ENCODE peak calls at places on chromosomes 2 and 18, in nine cellular contexts. K is fibroblast of gingiva; V is effector CD4-positive, alpha-beta T cell; E is LHCN-M2; Z is dorsolateral prefrontal cortex; L is A172; D is ELF-1; S is GM20000; H is posterior vena cava. G is an unnamed sample.
A peak's percentile ranks its signal among the peaks of the same experiment; 100 is the strongest.

GRCh38 chr18:30730915-30731314 is 311.6 kb downstream of the DSC3 start:
- DNase-seq in K (no peak), V (no peak), E (peak; percentile 0), Z (no peak), L (no peak), D (peak; percentile 7), S (no peak), H (no peak), G (no peak)

GRCh38 chr18:9417081-9417841 is 58.1 kb upstream of the RALBP1 start:
- DNase-seq in K (peak; percentile 32), V (no peak), E (peak; percentile 42), Z (no peak), L (peak; percentile 54), D (peak; percentile 34), S (no peak), H (no peak), G (no peak)

GRCh38 chr2:221189431-221189830 is 382.7 kb downstream of the EPHA4 start:
- DNase-seq in K (no peak), V (no peak), E (no peak), Z (no peak), L (no peak), D (no peak), S (no peak), H (no peak), G (no peak)

GRCh38 chr2:166057363-166058169 is 70.3 kb downstream of the SCN1A start:
- DNase-seq in K (peak; percentile 16), V (no peak), E (peak; percentile 42), Z (no peak), L (peak; percentile 32), D (no peak), S (peak; percentile 5), H (no peak), G (peak; percentile 44)

GRCh38 chr2:27313882-27314645 is 5.8 kb upstream of the UCN start:
- DNase-seq in K (no peak), V (no peak), E (no peak), Z (no peak), L (no peak), D (no peak), S (no peak), H (peak; percentile 20), G (no peak)

GRCh38 chr18:62280058-62280457 is 45.1 kb upstream of the TNFRSF11A start:
- DNase-seq in K (no peak), V (no peak), E (no peak), Z (no peak), L (no peak), D (no peak), S (no peak), H (no peak), G (peak; percentile 32)

GRCh38 chr2:188333751-188334524 is 42.3 kb downstream of the GULP1 start:
- DNase-seq in K (no peak), V (no peak), E (peak; percentile 77), Z (no peak), L (no peak), D (peak; percentile 30), S (no peak), H (no peak), G (no peak)

GRCh38 chr2:17303496-17303895 is 214.7 kb downstream of the RAD51AP2 start:
- DNase-seq in K (no peak), V (no peak), E (peak; percentile 72), Z (no peak), L (peak; percentile 66), D (no peak), S (no peak), H (no peak), G (no peak)

GRCh38 chr2:148817210-148817708 is 57.8 kb upstream of the KIF5C start:
- DNase-seq in K (no peak), V (no peak), E (no peak), Z (peak; percentile 57), L (no peak), D (no peak), S (no peak), H (no peak), G (no peak)

GRCh38 chr18:30280861-30281470 is 761.6 kb downstream of the DSC3 start:
- DNase-seq in K (peak; percentile 33), V (no peak), E (peak; percentile 79), Z (no peak), L (peak; percentile 57), D (peak; percentile 9), S (no peak), H (no peak), G (peak; percentile 43)

GRCh38 chr2:88601302-88601701 is 26.0 kb downstream of the EIF2AK3 start:
- DNase-seq in K (no peak), V (no peak), E (no peak), Z (no peak), L (no peak), D (no peak), S (no peak), H (no peak), G (no peak)

GRCh38 chr2:503288-503999 is 173.8 kb downstream of the TMEM18 start:
- DNase-seq in K (no peak), V (no peak), E (no peak), Z (no peak), L (no peak), D (no peak), S (no peak), H (peak; percentile 78), G (no peak)

GRCh38 chr2:133235959-133236358 is 332.3 kb downstream of the NCKAP5 start:
- DNase-seq in K (no peak), V (no peak), E (no peak), Z (no peak), L (no peak), D (no peak), S (no peak), H (no peak), G (peak; percentile 8)

GRCh38 chr2:10790228-10790973 is 22.2 kb downstream of the PDIA6 start:
- DNase-seq in K (no peak), V (no peak), E (no peak), Z (no peak), L (no peak), D (no peak), S (peak; percentile 68), H (no peak), G (no peak)

GRCh38 chr2:111905990-111906735 is 7.8 kb downstream of the MERTK start:
- DNase-seq in K (peak; percentile 39), V (no peak), E (peak; percentile 17), Z (no peak), L (peak; percentile 33), D (peak; percentile 57), S (no peak), H (no peak), G (no peak)

GRCh38 chr2:129731925-129732629 is 247.4 kb upstream of the RAB6C start:
- DNase-seq in K (no peak), V (no peak), E (no peak), Z (no peak), L (no peak), D (no peak), S (no peak), H (peak; percentile 5), G (no peak)

GRCh38 chr18:46356278-46357033 is 252.3 kb downstream of the HAUS1 start:
- DNase-seq in K (no peak), V (no peak), E (no peak), Z (no peak), L (no peak), D (peak; percentile 90), S (no peak), H (no peak), G (no peak)

GRCh38 chr2:241692448-241692847 is 5.8 kb upstream of the DTYMK start:
- DNase-seq in K (peak; percentile 80), V (no peak), E (peak; percentile 81), Z (no peak), L (peak; percentile 75), D (no peak), S (no peak), H (no peak), G (peak; percentile 40)

GRCh38 chr2:222355860-222356259 is 57.1 kb upstream of the PAX3 start:
- DNase-seq in K (peak; percentile 94), V (no peak), E (no peak), Z (no peak), L (no peak), D (no peak), S (no peak), H (no peak), G (no peak)

GRCh38 chr2:143758629-143759330 is 629.6 kb downstream of the ARHGAP15 start:
- DNase-seq in K (no peak), V (no peak), E (peak; percentile 47), Z (no peak), L (no peak), D (peak; percentile 19), S (no peak), H (no peak), G (no peak)

GRCh38 chr2:150469706-150470105 is 17.8 kb downstream of the RND3 start:
- DNase-seq in K (peak; percentile 24), V (no peak), E (no peak), Z (no peak), L (no peak), D (no peak), S (no peak), H (no peak), G (no peak)

GRCh38 chr2:73896362-73897239 is 3.8 kb downstream of the ACTG2 start:
- DNase-seq in K (peak; percentile 89), V (no peak), E (peak; percentile 90), Z (no peak), L (no peak), D (no peak), S (peak; percentile 18), H (no peak), G (no peak)

GRCh38 chr2:40095003-40095402 is 315.9 kb upstream of the THUMPD2 start:
- DNase-seq in K (peak; percentile 27), V (no peak), E (peak; percentile 87), Z (no peak), L (peak; percentile 80), D (no peak), S (no peak), H (no peak), G (no peak)

GRCh38 chr18:4394700-4395099 is 60.4 kb downstream of the DLGAP1 start:
- DNase-seq in K (no peak), V (no peak), E (no peak), Z (no peak), L (no peak), D (no peak), S (no peak), H (no peak), G (no peak)

GRCh38 chr2:240237609-240238151 is 97.2 kb upstream of the OTOS start:
- DNase-seq in K (peak; percentile 14), V (no peak), E (peak; percentile 63), Z (peak; percentile 24), L (peak; percentile 45), D (no peak), S (no peak), H (no peak), G (peak; percentile 73)

GRCh38 chr2:64914735-64915509 is 74.3 kb upstream of the SLC1A4 start:
- DNase-seq in K (no peak), V (no peak), E (no peak), Z (no peak), L (no peak), D (no peak), S (peak; percentile 70), H (no peak), G (no peak)

GRCh38 chr2:38146917-38147307 is 71.0 kb upstream of the CYP1B1 start:
- DNase-seq in K (peak; percentile 94), V (no peak), E (peak; percentile 97), Z (no peak), L (peak; percentile 98), D (peak; percentile 79), S (peak; percentile 67), H (no peak), G (peak; percentile 77)

GRCh38 chr2:83369601-83370418 is 1089.3 kb downstream of the SUCLG1 start:
- DNase-seq in K (no peak), V (no peak), E (peak; percentile 53), Z (no peak), L (no peak), D (no peak), S (no peak), H (no peak), G (no peak)

GRCh38 chr2:88281302-88282217 is 111.4 kb downstream of the THNSL2 start:
- DNase-seq in K (no peak), V (no peak), E (no peak), Z (no peak), L (no peak), D (peak; percentile 68), S (no peak), H (no peak), G (no peak)

GRCh38 chr2:96144481-96145027 is 686 bp downstream of the DUSP2 start:
- DNase-seq in K (no peak), V (peak; percentile 25), E (no peak), Z (no peak), L (no peak), D (peak; percentile 63), S (peak; percentile 29), H (peak; percentile 85), G (no peak)

GRCh38 chr2:31382452-31383120 is 32.0 kb downstream of the XDH start:
- DNase-seq in K (no peak), V (no peak), E (peak; percentile 72), Z (no peak), L (peak; percentile 44), D (no peak), S (no peak), H (no peak), G (no peak)